ENCODE peak calls at places on chromosomes 6 and 20, in five cellular contexts. N is MCF 10A, R is progenitor cell of endocrine pancreas, H is HCEC 1CT, I is SHP77. W is an unnamed sample.

GRCh38 chr6:26331809-26332226 is 33.2 kb upstream of the BTN3A2 start:
- DNase-seq in N (peak; percentile 23), R (no peak), H (no peak), I (no peak), W (no peak)

GRCh38 chr6:31972709-31973350 is 892 bp upstream of the DXO start:
- DNase-seq in N (no peak), R (no peak), H (peak; percentile 53), I (no peak), W (no peak)

GRCh38 chr6:3808189-3808588 is 41.0 kb upstream of the FAM50B start:
- DNase-seq in N (no peak), R (no peak), H (peak; percentile 59), I (no peak), W (no peak)

GRCh38 chr6:162099685-162100084 is 627.9 kb downstream of the PRKN start:
- DNase-seq in N (peak; percentile 90), R (no peak), H (peak; percentile 57), I (no peak), W (no peak)

GRCh38 chr6:12009904-12010634 is 2.0 kb upstream of the HIVEP1 start:
- DNase-seq in N (peak; percentile 35), R (no peak), H (peak; percentile 52), I (peak; percentile 4), W (no peak)

GRCh38 chr6:333379-334002 is 41.2 kb downstream of the DUSP22 start:
- DNase-seq in N (no peak), R (no peak), H (no peak), I (no peak), W (no peak)

GRCh38 chr20:56359212-56360132 is 698 bp downstream of the FAM210B start:
- DNase-seq in N (peak; percentile 72), R (peak; percentile 12), H (peak; percentile 71), I (peak; percentile 69), W (peak; percentile 79)

GRCh38 chr6:90393232-90393884 is 96.7 kb upstream of the BACH2 start:
- DNase-seq in N (peak; percentile 72), R (peak; percentile 29), H (peak; percentile 44), I (peak; percentile 43), W (no peak)

GRCh38 chr6:24879351-24879750 is 56.4 kb downstream of the RIPOR2 start:
- DNase-seq in N (no peak), R (no peak), H (no peak), I (no peak), W (no peak)

GRCh38 chr20:57663681-57664451 is 43.6 kb upstream of the ZBP1 start:
- DNase-seq in N (no peak), R (no peak), H (no peak), I (no peak), W (peak; percentile 74)

GRCh38 chr20:63775096-63775978 is 35.8 kb downstream of the SLC2A4RG start:
- DNase-seq in N (no peak), R (peak; percentile 89), H (no peak), I (no peak), W (no peak)

GRCh38 chr20:51767867-51768758 is at the start of gene ATP9A:
- DNase-seq in N (peak; percentile 22), R (peak; percentile 19), H (no peak), I (no peak), W (no peak)

GRCh38 chr6:129493396-129493902 is 216.5 kb downstream of the ARHGAP18 start:
- DNase-seq in N (no peak), R (no peak), H (peak; percentile 51), I (no peak), W (no peak)

GRCh38 chr6:135162678-135163439 is 18.2 kb upstream of the MYB start:
- DNase-seq in N (peak; percentile 59), R (peak; percentile 34), H (peak; percentile 36), I (peak; percentile 6), W (no peak)

GRCh38 chr6:87656857-87657256 is 45.2 kb downstream of the AKIRIN2 start:
- DNase-seq in N (no peak), R (no peak), H (no peak), I (no peak), W (no peak)

GRCh38 chr6:170175644-170176620 is 114.9 kb downstream of the DLL1 start:
- DNase-seq in N (no peak), R (no peak), H (no peak), I (no peak), W (peak; percentile 66)

GRCh38 chr6:108715832-108716231 is 132.4 kb upstream of the ARMC2 start:
- DNase-seq in N (no peak), R (no peak), H (no peak), I (no peak), W (no peak)

GRCh38 chr20:18650224-18650623 is 62.4 kb downstream of the DTD1 start:
- DNase-seq in N (no peak), R (no peak), H (no peak), I (no peak), W (no peak)

W was measured in cardiac septum.